ENCODE peak calls at places on chromosomes 12 and 14, in four cellular contexts. I is breast epithelium; V is CD4-positive, CD25-positive, alpha-beta regulatory T cell; O is IMR-90. N is an unnamed sample. For H3K27me3, the result is how much of the 10 kb centered on the place peaks cover.

GRCh38 chr14:100193417-100194357 is 34.2 kb upstream of the DEGS2 start:
- DNase-seq in I (peak), V (no peak), O (no peak), N (no peak)

GRCh38 chr12:99772274-99772673 is 124.7 kb downstream of the GARIN6 start:
- DNase-seq in I (no peak), V (no peak), O (no peak), N (no peak)

GRCh38 chr14:92539419-92539818 is 25.8 kb downstream of the RIN3 start:
- DNase-seq in I (no peak), V (no peak), O (peak), N (no peak)

GRCh38 chr14:95255487-95255886 is 64.2 kb downstream of the CLMN start:
- DNase-seq in I (peak), V (no peak), O (peak), N (no peak)

GRCh38 chr12:4169522-4169921 is 104.0 kb upstream of the CCND2 start:
- DNase-seq in I (no peak), V (no peak), O (no peak), N (no peak)

GRCh38 chr12:131369094-131369845 is 341.6 kb upstream of the SFSWAP start:
- DNase-seq in I (no peak), V (no peak), O (no peak), N (no peak)

GRCh38 chr12:30905483-30906009 is 21.0 kb upstream of the TSPAN11 start:
- DNase-seq in I (no peak), V (no peak), O (no peak), N (no peak)

GRCh38 chr14:101449114-101449513 is 112.2 kb upstream of the DIO3 start:
- DNase-seq in I (no peak), V (no peak), O (no peak), N (no peak)

GRCh38 chr12:2306012-2306411 is 253.2 kb downstream of the CACNA1C start:
- DNase-seq in I (no peak), V (no peak), O (peak), N (no peak)

GRCh38 chr14:77647853-77648252 is 31.4 kb upstream of the SPTLC2 start:
- DNase-seq in I (no peak), V (no peak), O (no peak), N (no peak)

GRCh38 chr12:55696141-55696540 is 11.6 kb downstream of the ITGA7 start:
- DNase-seq in I (no peak), V (no peak), O (no peak), N (no peak)

GRCh38 chr12:122738561-122738960 is 7.9 kb upstream of the HCAR1 start:
- DNase-seq in I (no peak), V (no peak), O (no peak), N (no peak)

GRCh38 chr12:132222096-132222807 is 78.0 kb downstream of the NOC4L start:
- DNase-seq in I (peak), V (peak), O (peak), N (no peak)

GRCh38 chr12:82329508-82329907 is 28.7 kb downstream of the CCDC59 start:
- DNase-seq in I (no peak), V (no peak), O (no peak), N (no peak)

GRCh38 chr12:48861111-48861510 is 4.6 kb downstream of the RND1 start:
- DNase-seq in I (no peak), V (no peak), O (no peak), N (no peak)

GRCh38 chr12:6573001-6573400 is 4.9 kb upstream of the NOP2 start:
- DNase-seq in I (no peak), V (no peak), O (no peak), N (no peak)

GRCh38 chr12:79844693-79845092 is 90.2 kb downstream of the PPP1R12A start:
- DNase-seq in I (no peak), V (no peak), O (peak), N (no peak)

GRCh38 chr12:99154264-99154982 is 493.1 kb upstream of the GARIN6 start:
- DNase-seq in I (no peak), V (no peak), O (no peak), N (no peak)

GRCh38 chr12:50224026-50224692 is 57.0 kb upstream of the CERS5 start:
- DNase-seq in I (peak), V (peak), O (peak), N (no peak)

GRCh38 chr14:77027538-77028383 is 747 bp downstream of the IRF2BPL start:
- DNase-seq in I (peak), V (peak), O (peak), N (no peak)

GRCh38 chr12:111597731-111598636 is 1.1 kb downstream of the ATXN2 start:
- DNase-seq in I (peak), V (peak), O (no peak), N (no peak)

GRCh38 chr12:1047898-1048660 is 57.1 kb downstream of the ERC1 start:
- DNase-seq in I (peak), V (no peak), O (no peak), N (no peak)

GRCh38 chr14:61347771-61348443 is 26.5 kb downstream of the PRKCH start:
- DNase-seq in I (no peak), V (no peak), O (no peak), N (no peak)

GRCh38 chr14:72952171-72952570 is 25.9 kb downstream of the DCAF4 start:
- DNase-seq in I (no peak), V (no peak), O (no peak), N (no peak)

GRCh38 chr12:83130178-83130577 is 443.5 kb downstream of the TMTC2 start:
- DNase-seq in I (no peak), V (no peak), O (no peak), N (no peak)

GRCh38 chr14:78902010-78902623 is 731.9 kb downstream of the NRXN3 start:
- DNase-seq in I (no peak), V (no peak), O (peak), N (no peak)

GRCh38 chr12:80268924-80269749 is 169.8 kb downstream of the OTOGL start:
- DNase-seq in I (no peak), V (no peak), O (peak), N (no peak)

GRCh38 chr14:59582845-59583509 is 6.4 kb upstream of the CCDC175 start:
- DNase-seq in I (no peak), V (no peak), O (no peak), N (no peak)

GRCh38 chr12:13661005-13661887 is 320.2 kb downstream of the GRIN2B start:
- DNase-seq in I (peak), V (no peak), O (peak), N (no peak)

GRCh38 chr12:124151583-124151982 is 143.3 kb upstream of the RFLNA start:
- DNase-seq in I (no peak), V (no peak), O (no peak), N (no peak)

DNA sequence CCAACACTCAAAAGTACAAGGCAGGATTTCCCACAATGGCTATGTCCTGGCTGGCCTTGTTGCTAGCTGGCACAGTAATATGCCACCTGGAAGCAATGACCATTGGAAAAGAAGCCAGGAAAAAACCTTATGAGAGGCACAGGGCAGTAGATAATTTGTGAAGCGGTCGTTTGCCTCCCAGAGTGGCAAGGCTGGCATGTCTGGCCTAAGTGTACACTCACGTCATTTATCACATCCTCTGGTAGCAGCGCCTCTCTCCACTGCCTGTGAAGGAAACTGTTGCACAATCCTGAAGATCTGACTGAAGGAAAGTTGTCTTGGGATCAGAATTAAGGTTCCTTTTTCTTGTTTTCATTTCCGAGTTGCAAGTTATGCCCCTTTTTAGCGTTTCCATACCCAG is 408.5 kb downstream of the ZFP36L1 start:
- DNase-seq in I (peak), V (no peak), O (no peak), N (no peak)
- H3K27ac ChIP-seq in I (peak), V (no peak), O (peak), N (peak)

DNA sequence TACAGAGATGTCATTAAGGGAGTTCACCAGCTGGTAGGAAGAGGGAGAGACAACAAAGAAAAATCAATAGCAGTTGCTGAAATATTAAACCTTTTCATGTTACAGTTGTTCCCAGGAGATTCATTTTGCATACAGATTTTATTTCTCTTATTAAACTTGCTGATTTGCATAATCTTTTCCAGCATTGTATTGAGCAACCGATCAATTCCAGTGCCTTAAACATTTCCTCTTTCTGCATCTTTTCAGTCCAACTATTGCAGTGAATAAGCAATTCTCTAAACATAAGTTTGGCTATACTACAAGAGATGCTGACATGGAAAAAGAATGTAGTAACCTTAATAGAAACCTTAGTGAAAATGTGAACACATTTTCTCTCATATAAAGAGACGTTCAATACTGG is 270.4 kb downstream of the SLC6A15 start:
- DNase-seq in I (no peak), V (no peak), O (peak), N (no peak)
- H3K27me3 ChIP-seq in I (under half), V (under half), O (under half), N (under half)

GRCh38 chr12:52925717-52926595 is 21.1 kb upstream of the KRT8 start:
- DNase-seq in I (no peak), V (no peak), O (no peak), N (no peak)

GRCh38 chr12:52927964-52928363 is 21.0 kb upstream of the KRT18 start:
- DNase-seq in I (no peak), V (no peak), O (no peak), N (no peak)

GRCh38 chr12:52924764-52925716 is 20.2 kb upstream of the KRT8 start:
- DNase-seq in I (no peak), V (no peak), O (peak), N (no peak)

GRCh38 chr12:52929538-52929937 is 19.4 kb upstream of the KRT18 start:
- DNase-seq in I (no peak), V (no peak), O (no peak), N (no peak)

GRCh38 chr12:52926596-52927241 is 21.8 kb upstream of the KRT8 start:
- DNase-seq in I (no peak), V (no peak), O (no peak), N (no peak)
- H3K4me3 ChIP-seq in I (no peak), V (no peak), O (no peak), N (no peak)

DNA sequence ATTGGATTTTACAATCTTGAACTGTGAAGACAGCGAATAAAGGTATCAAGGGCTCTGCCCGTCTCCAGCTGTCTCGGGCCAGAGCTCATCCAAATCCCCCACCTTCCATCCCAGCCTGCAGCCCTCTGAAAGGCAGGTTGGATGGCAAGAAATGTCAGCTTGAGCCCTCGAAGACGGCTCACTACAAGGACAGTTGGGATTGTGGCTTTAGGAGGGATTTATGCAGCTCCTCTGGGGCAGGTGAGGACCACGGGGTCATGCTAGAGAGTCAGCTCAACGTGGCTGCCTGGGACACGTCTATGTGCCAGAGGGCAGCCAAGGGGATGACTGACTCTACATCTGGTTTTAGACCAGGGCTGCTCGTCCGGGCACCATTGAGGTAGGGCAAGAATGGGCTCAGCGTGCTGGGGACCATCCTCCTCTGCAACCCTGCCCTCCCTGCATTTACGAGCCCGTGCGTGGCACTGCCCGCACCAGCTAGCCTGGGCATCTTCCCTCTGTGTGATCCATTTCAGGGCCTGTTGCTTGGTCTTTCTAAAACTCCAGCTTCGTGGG is 16.2 kb downstream of the MVK start:
- DNase-seq in I (no peak), V (no peak), O (no peak), N (no peak)
- H3K27ac ChIP-seq in I (no peak), V (no peak), O (no peak), N (no peak)